ENCODE peak calls at places on chromosomes 2 and 18, in eight cellular contexts. F is PC-9, I is GM23338, W is left ventricle myocardium inferior, E is colonic mucosa, J is iPS DF 6.9, U is foreskin keratinocyte, L is neuronal stem cell. Q is an unnamed sample.

GRCh38 chr2:68565858-68566257 is 77.5 kb upstream of the PROKR1 start:
- DNase-seq in F (no peak), I (no peak), W (no peak), E (no peak), J (no peak), U (peak), L (no peak), Q (peak)

GRCh38 chr2:96407041-96407918 is 71.7 kb downstream of the NCAPH start:
- DNase-seq in F (peak), I (peak), W (peak), E (peak), J (peak), U (no peak), L (peak), Q (peak)

GRCh38 chr2:109497447-109497846 is 116.3 kb downstream of the SEPTIN10 start:
- DNase-seq in F (no peak), I (no peak), W (no peak), E (no peak), J (no peak), U (no peak), L (no peak), Q (no peak)

GRCh38 chr2:229849073-229849472 is 72.7 kb downstream of the TRIP12 start:
- DNase-seq in F (no peak), I (peak), W (no peak), E (no peak), J (no peak), U (no peak), L (no peak), Q (no peak)

GRCh38 chr2:218885981-218886447 is 5.4 kb downstream of the WNT10A start:
- DNase-seq in F (no peak), I (no peak), W (no peak), E (no peak), J (no peak), U (no peak), L (no peak), Q (no peak)

GRCh38 chr2:88590998-88591613 is 36.2 kb downstream of the EIF2AK3 start:
- DNase-seq in F (peak), I (peak), W (no peak), E (peak), J (peak), U (no peak), L (peak), Q (peak)

GRCh38 chr2:673615-674318 is 3.4 kb downstream of the TMEM18 start:
- DNase-seq in F (no peak), I (no peak), W (no peak), E (no peak), J (no peak), U (no peak), L (no peak), Q (no peak)

GRCh38 chr2:197805598-197806316 is 1.4 kb downstream of the PLCL1 start:
- DNase-seq in F (no peak), I (peak), W (no peak), E (no peak), J (no peak), U (no peak), L (no peak), Q (no peak)

GRCh38 chr2:235689427-235689853 is 195.6 kb downstream of the AGAP1 start:
- DNase-seq in F (no peak), I (no peak), W (no peak), E (peak), J (no peak), U (no peak), L (no peak), Q (no peak)

GRCh38 chr2:209259767-209260166 is 164.1 kb upstream of the MAP2 start:
- DNase-seq in F (no peak), I (no peak), W (no peak), E (no peak), J (no peak), U (no peak), L (no peak), Q (peak)

GRCh38 chr2:161208527-161209139 is 48.4 kb downstream of the TANK start:
- DNase-seq in F (no peak), I (peak), W (no peak), E (no peak), J (no peak), U (peak), L (no peak), Q (peak)

GRCh38 chr18:1663879-1664705 is 759.4 kb downstream of the ADCYAP1 start:
- DNase-seq in F (peak), I (peak), W (peak), E (peak), J (peak), U (no peak), L (peak), Q (peak)

GRCh38 chr2:121746071-121746578 is 9.3 kb upstream of the TSN start:
- DNase-seq in F (no peak), I (no peak), W (no peak), E (no peak), J (no peak), U (no peak), L (no peak), Q (no peak)

GRCh38 chr2:167820488-167820887 is 426.9 kb downstream of the STK39 start:
- DNase-seq in F (no peak), I (no peak), W (no peak), E (no peak), J (no peak), U (no peak), L (no peak), Q (no peak)

GRCh38 chr2:133817680-133818566 is 249.7 kb upstream of the NCKAP5 start:
- DNase-seq in F (peak), I (no peak), W (no peak), E (no peak), J (no peak), U (peak), L (no peak), Q (peak)

GRCh38 chr2:71005271-71006202 is 10.9 kb upstream of the TEX261 start:
- DNase-seq in F (no peak), I (no peak), W (no peak), E (no peak), J (no peak), U (no peak), L (no peak), Q (no peak)

GRCh38 chr2:149799296-149799695 is 211.7 kb upstream of the MMADHC start:
- DNase-seq in F (peak), I (peak), W (no peak), E (no peak), J (no peak), U (peak), L (peak), Q (no peak)

GRCh38 chr2:67613227-67613626 is 216.1 kb downstream of the ETAA1 start:
- DNase-seq in F (no peak), I (no peak), W (no peak), E (no peak), J (no peak), U (no peak), L (no peak), Q (no peak)

GRCh38 chr2:120454993-120455789 is 109.3 kb downstream of the INHBB start:
- DNase-seq in F (no peak), I (no peak), W (no peak), E (no peak), J (no peak), U (no peak), L (no peak), Q (no peak)

GRCh38 chr2:10327896-10328666 is 25.4 kb downstream of the HPCAL1 start:
- DNase-seq in F (no peak), I (no peak), W (no peak), E (peak), J (no peak), U (no peak), L (no peak), Q (no peak)

GRCh38 chr2:17878222-17879136 is at the start of gene KCNS3:
- DNase-seq in F (peak), I (peak), W (peak), E (peak), J (no peak), U (no peak), L (peak), Q (no peak)

DNA sequence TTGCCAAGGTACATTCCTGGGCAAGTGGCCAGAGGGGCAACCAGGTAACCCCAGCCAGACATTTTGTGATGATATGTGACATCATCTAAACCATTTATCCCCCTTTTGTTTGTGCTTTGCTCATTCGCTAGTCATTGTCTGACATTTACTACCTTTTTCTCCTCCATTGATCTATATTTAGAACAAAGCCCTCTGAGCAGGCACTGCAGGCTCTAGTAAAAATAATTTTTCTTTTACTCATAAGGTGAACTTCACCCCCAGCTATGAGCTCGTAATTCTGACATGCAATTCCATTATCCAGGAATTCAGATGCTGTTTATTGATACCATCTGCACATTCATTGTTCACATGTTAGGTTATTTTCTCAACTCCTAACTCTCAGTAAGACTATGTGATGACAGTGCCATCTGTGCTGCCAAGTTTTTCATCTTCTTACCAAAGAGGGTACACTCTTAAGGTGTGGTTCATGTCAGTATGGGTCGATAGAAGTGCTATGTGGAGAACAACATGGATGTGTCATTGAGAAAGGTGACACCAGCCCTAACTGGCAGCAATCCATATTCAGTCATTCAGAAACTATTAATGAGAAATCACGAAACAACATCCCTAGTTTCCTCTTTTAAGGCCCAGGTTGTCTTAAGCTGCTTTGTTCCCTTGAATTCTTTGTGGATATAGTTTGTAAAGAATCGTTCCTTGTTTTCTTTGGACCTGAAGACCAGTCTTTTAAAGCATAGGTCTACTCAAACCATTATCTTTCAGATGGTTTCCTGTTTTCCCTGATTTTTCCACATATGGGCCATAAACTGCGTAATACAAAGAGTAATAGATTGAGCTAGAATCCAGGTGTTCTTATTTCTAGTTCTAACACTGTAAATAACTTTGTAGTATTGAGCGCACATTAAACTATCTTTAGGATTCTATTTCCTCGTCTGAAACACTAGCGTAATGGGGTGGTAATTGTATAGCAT is 978.1 kb upstream of the CDH2 start:
- DNase-seq in F (peak), I (no peak), W (no peak), E (no peak), J (no peak), U (peak), L (no peak), Q (no peak)
- H3K27ac ChIP-seq in F (peak), I (no peak), W (no peak), E (no peak), J (no peak), U (peak), L (no peak), Q (no peak)

GRCh38 chr2:231685349-231686191 is 22.8 kb upstream of the PTMA start:
- DNase-seq in F (no peak), I (peak), W (no peak), E (no peak), J (no peak), U (no peak), L (no peak), Q (peak)
- H3K27ac ChIP-seq in F (no peak), I (no peak), W (peak), E (no peak), J (no peak), U (no peak), L (no peak), Q (no peak)

DNA sequence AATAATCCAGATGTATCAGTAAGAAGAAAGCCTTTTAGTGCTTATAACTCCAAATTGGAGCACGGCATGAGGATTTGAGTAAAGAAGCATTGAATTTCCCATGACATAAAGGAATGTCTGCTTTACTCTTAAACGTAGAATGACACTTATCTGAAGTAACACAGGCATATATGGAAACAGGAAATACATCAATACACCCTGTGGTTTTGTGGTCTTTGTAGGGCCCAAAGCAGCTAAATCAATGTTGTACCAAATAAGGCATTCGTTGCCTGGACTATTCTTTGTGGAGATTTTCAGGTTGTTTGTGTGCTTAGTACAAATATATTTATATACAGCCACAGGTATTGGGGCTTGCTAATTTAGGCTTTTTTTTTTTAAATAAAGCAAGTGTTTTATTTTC is 660.5 kb downstream of the LRRTM4 start:
- DNase-seq in F (no peak), I (no peak), W (no peak), E (no peak), J (no peak), U (no peak), L (no peak), Q (no peak)
- H3K27ac ChIP-seq in F (no peak), I (no peak), W (no peak), E (no peak), J (no peak), U (no peak), L (no peak), Q (no peak)

GRCh38 chr2:105428387-105429018 is 29.7 kb upstream of the FHL2 start:
- DNase-seq in F (no peak), I (no peak), W (no peak), E (no peak), J (no peak), U (no peak), L (no peak), Q (no peak)

GRCh38 chr2:105427485-105427884 is 28.6 kb upstream of the FHL2 start:
- DNase-seq in F (no peak), I (peak), W (no peak), E (no peak), J (no peak), U (no peak), L (no peak), Q (no peak)

GRCh38 chr2:105432749-105433148 is 33.9 kb upstream of the FHL2 start:
- DNase-seq in F (no peak), I (no peak), W (no peak), E (no peak), J (no peak), U (no peak), L (no peak), Q (no peak)

GRCh38 chr2:105426626-105427292 is 27.9 kb upstream of the FHL2 start:
- DNase-seq in F (peak), I (no peak), W (no peak), E (no peak), J (no peak), U (no peak), L (no peak), Q (no peak)

DNA sequence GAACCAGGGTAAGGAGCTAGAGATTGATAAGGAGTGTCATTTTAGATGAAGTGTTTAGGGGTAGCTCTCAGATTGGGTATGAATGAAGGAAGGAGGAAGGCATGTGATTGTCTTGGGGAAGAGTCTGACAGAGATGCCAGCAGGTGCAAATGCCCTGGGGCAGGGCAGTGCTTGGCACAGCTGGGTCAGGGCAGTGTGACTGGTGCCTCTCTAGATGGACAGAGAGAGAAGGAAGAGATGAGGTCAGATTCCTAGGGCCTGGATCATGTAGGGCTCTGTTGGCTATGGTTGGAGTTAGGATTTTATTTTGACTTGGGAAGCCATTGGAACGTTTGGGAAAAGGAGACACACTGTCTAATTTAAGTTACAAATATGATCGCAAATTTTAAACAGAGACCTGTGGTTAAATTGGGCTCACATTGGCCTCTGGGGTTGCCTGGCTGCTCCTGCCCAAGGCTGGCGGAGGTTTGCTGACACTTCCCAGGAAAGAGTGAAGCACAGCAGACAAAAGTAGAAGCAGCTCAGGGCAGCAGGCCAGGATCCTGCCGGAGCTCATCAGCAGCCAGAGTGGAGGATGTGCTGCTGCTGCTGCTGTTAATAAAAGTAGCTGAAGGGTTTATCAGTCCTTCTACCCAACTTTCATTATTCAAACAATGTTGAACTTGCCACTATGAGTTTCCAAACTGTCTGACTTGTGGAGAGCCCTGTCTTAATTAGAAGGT is 32.7 kb upstream of the FHL2 start:
- DNase-seq in F (no peak), I (no peak), W (peak), E (no peak), J (no peak), U (no peak), L (no peak), Q (no peak)
- H3K27ac ChIP-seq in F (no peak), I (no peak), W (peak), E (peak), J (no peak), U (no peak), L (no peak), Q (no peak)

GRCh38 chr2:112880696-112881095 is 30.3 kb upstream of the IL37 start:
- DNase-seq in F (no peak), I (no peak), W (no peak), E (no peak), J (no peak), U (no peak), L (no peak), Q (no peak)

GRCh38 chr2:112877423-112877822 is 33.5 kb upstream of the IL37 start:
- DNase-seq in F (no peak), I (no peak), W (no peak), E (no peak), J (no peak), U (peak), L (no peak), Q (no peak)

GRCh38 chr2:112879491-112880041 is 31.4 kb upstream of the IL37 start:
- DNase-seq in F (no peak), I (no peak), W (no peak), E (no peak), J (no peak), U (no peak), L (no peak), Q (no peak)

GRCh38 chr2:112881217-112882000 is 29.6 kb upstream of the IL37 start:
- DNase-seq in F (no peak), I (no peak), W (no peak), E (no peak), J (no peak), U (peak), L (no peak), Q (peak)

DNA sequence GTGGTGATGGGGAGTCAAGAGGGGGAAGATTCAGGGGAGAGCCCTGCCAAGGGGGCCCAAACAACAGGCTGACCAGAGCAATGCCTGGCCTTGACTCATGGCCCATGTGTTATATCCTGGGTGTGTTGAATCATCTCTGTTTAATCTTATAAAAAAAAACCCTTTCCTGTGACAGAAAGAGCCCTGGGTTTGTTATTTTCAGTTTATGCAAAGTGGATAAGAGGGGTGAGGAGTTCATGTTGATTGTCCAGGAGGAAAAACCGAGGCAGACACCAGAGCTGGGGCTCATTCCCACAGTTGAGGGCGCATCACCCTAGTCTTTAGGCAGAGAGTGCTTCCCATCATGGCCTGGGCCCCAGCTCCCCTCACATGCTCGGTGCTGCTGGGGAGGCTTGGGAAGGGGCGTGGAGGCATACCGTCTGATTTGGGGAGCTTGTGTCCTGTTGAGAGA is 30.9 kb upstream of the IL37 start:
- DNase-seq in F (no peak), I (no peak), W (no peak), E (no peak), J (no peak), U (peak), L (no peak), Q (no peak)
- H3K27ac ChIP-seq in F (peak), I (no peak), W (no peak), E (no peak), J (no peak), U (peak), L (no peak), Q (no peak)

DNA sequence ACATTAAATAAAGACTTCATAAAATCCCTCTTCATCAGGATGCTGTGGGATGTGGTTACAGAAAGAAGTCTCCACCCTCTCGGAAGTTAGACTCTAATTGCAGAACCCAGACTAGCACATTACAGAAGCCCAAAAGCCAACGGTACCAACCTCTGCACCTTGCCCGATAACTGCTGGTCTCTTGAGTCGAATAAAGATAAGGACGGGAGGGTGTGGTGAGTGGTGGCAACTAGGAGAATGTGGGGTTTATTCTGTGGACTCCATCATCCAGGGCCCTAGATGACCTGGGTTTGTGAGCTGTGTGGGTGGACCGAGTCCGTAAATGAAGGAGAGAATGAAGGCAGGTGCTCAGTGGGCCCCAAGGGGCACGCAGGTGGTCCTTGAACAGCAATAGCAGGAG is 462.8 kb upstream of the ID2 start:
- DNase-seq in F (no peak), I (no peak), W (no peak), E (no peak), J (no peak), U (no peak), L (no peak), Q (no peak)
- H3K27ac ChIP-seq in F (no peak), I (no peak), W (no peak), E (no peak), J (no peak), U (no peak), L (peak), Q (no peak)

DNA sequence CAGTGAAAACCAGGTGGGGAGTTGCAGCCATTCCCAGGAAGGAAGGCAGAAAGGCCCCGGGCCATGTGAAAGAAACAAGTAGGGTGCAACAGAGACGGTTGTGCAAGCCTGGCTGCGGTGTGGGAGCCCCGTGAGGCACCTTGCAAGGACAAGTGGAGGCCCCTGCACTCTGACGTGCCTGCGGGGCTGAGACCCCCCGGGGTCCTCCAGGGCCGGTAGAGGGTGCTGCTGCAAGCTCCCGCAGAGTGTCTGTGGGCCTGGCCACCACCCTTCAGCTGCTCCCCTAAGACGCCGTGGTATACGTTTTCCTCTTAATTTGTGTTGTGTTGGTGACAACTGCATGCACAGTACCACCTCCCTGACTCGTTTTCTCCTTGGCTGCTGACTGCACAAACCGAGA is 27.4 kb upstream of the MC5R start:
- DNase-seq in F (peak), I (no peak), W (no peak), E (no peak), J (no peak), U (no peak), L (no peak), Q (no peak)
- H3K27ac ChIP-seq in F (no peak), I (no peak), W (peak), E (no peak), J (no peak), U (no peak), L (no peak), Q (no peak)